ENCODE peak calls at places on chromosome 12, in six cellular contexts. One of them, this sample, is unnamed.
A peak's percentile ranks its signal among the peaks of the same experiment; 100 is the strongest.

GRCh38 chr12:3520168-3520567 is 29.2 kb downstream of the PRMT8 start:
- DNase-seq in NCI-H146: peak; percentile 83
- DNase-seq in immature natural killer cell: no peak
- DNase-seq in activated naive CD8-positive, alpha-beta T cell treated with anti-CD3 and anti-CD28 coated beads, Interleukin-2, amount 50 U/mL, for 24 hours: no peak
- DNase-seq in GM06990: no peak
- DNase-seq in upper lobe of right lung: no peak
- DNase-seq in this sample: no peak

GRCh38 chr12:131608740-131609665 is 101.9 kb upstream of the SFSWAP start:
- DNase-seq in GM06990: peak; percentile 64
- DNase-seq in activated naive CD8-positive, alpha-beta T cell treated with anti-CD3 and anti-CD28 coated beads, Interleukin-2, amount 50 U/mL, for 24 hours: peak; percentile 75
- DNase-seq in NCI-H146: peak; percentile 32
- DNase-seq in immature natural killer cell: peak; percentile 68
- DNase-seq in upper lobe of right lung: peak; percentile 85
- DNase-seq in this sample: no peak

GRCh38 chr12:50222275-50222783 is 55.2 kb upstream of the CERS5 start:
- DNase-seq in NCI-H146: peak; percentile 88
- DNase-seq in upper lobe of right lung: no peak
- DNase-seq in immature natural killer cell: peak; percentile 19
- DNase-seq in activated naive CD8-positive, alpha-beta T cell treated with anti-CD3 and anti-CD28 coated beads, Interleukin-2, amount 50 U/mL, for 24 hours: peak; percentile 29
- DNase-seq in GM06990: peak; percentile 39
- DNase-seq in this sample: peak; percentile 74

GRCh38 chr12:54277823-54278276 is 2.1 kb downstream of the CBX5 start:
- DNase-seq in immature natural killer cell: no peak
- DNase-seq in NCI-H146: no peak
- DNase-seq in activated naive CD8-positive, alpha-beta T cell treated with anti-CD3 and anti-CD28 coated beads, Interleukin-2, amount 50 U/mL, for 24 hours: no peak
- DNase-seq in upper lobe of right lung: no peak
- DNase-seq in GM06990: no peak
- DNase-seq in this sample: peak; percentile 39

GRCh38 chr12:4643747-4644146 is 5.1 kb downstream of the AKAP3 start:
- DNase-seq in activated naive CD8-positive, alpha-beta T cell treated with anti-CD3 and anti-CD28 coated beads, Interleukin-2, amount 50 U/mL, for 24 hours: no peak
- DNase-seq in NCI-H146: no peak
- DNase-seq in immature natural killer cell: no peak
- DNase-seq in upper lobe of right lung: no peak
- DNase-seq in GM06990: peak; percentile 16
- DNase-seq in this sample: no peak

GRCh38 chr12:4282103-4282891 is 8.7 kb downstream of the CCND2 start:
- DNase-seq in activated naive CD8-positive, alpha-beta T cell treated with anti-CD3 and anti-CD28 coated beads, Interleukin-2, amount 50 U/mL, for 24 hours: no peak
- DNase-seq in immature natural killer cell: no peak
- DNase-seq in GM06990: no peak
- DNase-seq in NCI-H146: no peak
- DNase-seq in upper lobe of right lung: peak; percentile 48
- DNase-seq in this sample: no peak

GRCh38 chr12:32515137-32515860 is 115.9 kb downstream of the FGD4 start:
- DNase-seq in upper lobe of right lung: no peak
- DNase-seq in activated naive CD8-positive, alpha-beta T cell treated with anti-CD3 and anti-CD28 coated beads, Interleukin-2, amount 50 U/mL, for 24 hours: no peak
- DNase-seq in immature natural killer cell: no peak
- DNase-seq in GM06990: no peak
- DNase-seq in NCI-H146: no peak
- DNase-seq in this sample: no peak

GRCh38 chr12:57803317-57803893 is 15.1 kb downstream of the AVIL start:
- DNase-seq in upper lobe of right lung: peak; percentile 72
- DNase-seq in GM06990: no peak
- DNase-seq in activated naive CD8-positive, alpha-beta T cell treated with anti-CD3 and anti-CD28 coated beads, Interleukin-2, amount 50 U/mL, for 24 hours: peak; percentile 42
- DNase-seq in NCI-H146: peak; percentile 29
- DNase-seq in immature natural killer cell: no peak
- DNase-seq in this sample: peak; percentile 9

GRCh38 chr12:28413455-28414109 is 223.3 kb downstream of the CCDC91 start:
- DNase-seq in NCI-H146: no peak
- DNase-seq in immature natural killer cell: no peak
- DNase-seq in GM06990: no peak
- DNase-seq in upper lobe of right lung: no peak
- DNase-seq in activated naive CD8-positive, alpha-beta T cell treated with anti-CD3 and anti-CD28 coated beads, Interleukin-2, amount 50 U/mL, for 24 hours: no peak
- DNase-seq in this sample: no peak

GRCh38 chr12:46160981-46161690 is 107.7 kb downstream of the SLC38A1 start:
- DNase-seq in NCI-H146: no peak
- DNase-seq in GM06990: no peak
- DNase-seq in immature natural killer cell: no peak
- DNase-seq in activated naive CD8-positive, alpha-beta T cell treated with anti-CD3 and anti-CD28 coated beads, Interleukin-2, amount 50 U/mL, for 24 hours: no peak
- DNase-seq in upper lobe of right lung: no peak
- DNase-seq in this sample: no peak

GRCh38 chr12:121139301-121139700 is 6.6 kb downstream of the P2RX7 start:
- DNase-seq in activated naive CD8-positive, alpha-beta T cell treated with anti-CD3 and anti-CD28 coated beads, Interleukin-2, amount 50 U/mL, for 24 hours: no peak
- DNase-seq in GM06990: no peak
- DNase-seq in upper lobe of right lung: no peak
- DNase-seq in immature natural killer cell: no peak
- DNase-seq in NCI-H146: peak; percentile 27
- DNase-seq in this sample: no peak

GRCh38 chr12:50734409-50735263 is 29.3 kb upstream of the ATF1 start:
- DNase-seq in NCI-H146: peak; percentile 25
- DNase-seq in immature natural killer cell: no peak
- DNase-seq in upper lobe of right lung: no peak
- DNase-seq in activated naive CD8-positive, alpha-beta T cell treated with anti-CD3 and anti-CD28 coated beads, Interleukin-2, amount 50 U/mL, for 24 hours: peak; percentile 17
- DNase-seq in GM06990: no peak
- DNase-seq in this sample: no peak

GRCh38 chr12:49059385-49060232 is 985 bp downstream of the KMT2D start:
- DNase-seq in immature natural killer cell: peak; percentile 22
- DNase-seq in activated naive CD8-positive, alpha-beta T cell treated with anti-CD3 and anti-CD28 coated beads, Interleukin-2, amount 50 U/mL, for 24 hours: peak; percentile 29
- DNase-seq in NCI-H146: peak; percentile 63
- DNase-seq in GM06990: peak; percentile 54
- DNase-seq in upper lobe of right lung: no peak
- DNase-seq in this sample: no peak

GRCh38 chr12:84704851-84705250 is 207.7 kb downstream of the SLC6A15 start:
- DNase-seq in immature natural killer cell: no peak
- DNase-seq in upper lobe of right lung: no peak
- DNase-seq in NCI-H146: no peak
- DNase-seq in GM06990: no peak
- DNase-seq in activated naive CD8-positive, alpha-beta T cell treated with anti-CD3 and anti-CD28 coated beads, Interleukin-2, amount 50 U/mL, for 24 hours: no peak
- DNase-seq in this sample: no peak

GRCh38 chr12:42104087-42104486 is 40.6 kb downstream of the GXYLT1 start:
- DNase-seq in activated naive CD8-positive, alpha-beta T cell treated with anti-CD3 and anti-CD28 coated beads, Interleukin-2, amount 50 U/mL, for 24 hours: no peak
- DNase-seq in upper lobe of right lung: no peak
- DNase-seq in immature natural killer cell: no peak
- DNase-seq in GM06990: no peak
- DNase-seq in NCI-H146: no peak
- DNase-seq in this sample: no peak

GRCh38 chr12:52279683-52280318 is 5.4 kb downstream of the KRT86 start:
- DNase-seq in NCI-H146: no peak
- DNase-seq in GM06990: no peak
- DNase-seq in immature natural killer cell: no peak
- DNase-seq in activated naive CD8-positive, alpha-beta T cell treated with anti-CD3 and anti-CD28 coated beads, Interleukin-2, amount 50 U/mL, for 24 hours: no peak
- DNase-seq in upper lobe of right lung: no peak
- DNase-seq in this sample: peak; percentile 73

GRCh38 chr12:62006076-62006732 is 254.0 kb upstream of the USP15 start:
- DNase-seq in GM06990: no peak
- DNase-seq in upper lobe of right lung: no peak
- DNase-seq in NCI-H146: peak; percentile 3
- DNase-seq in immature natural killer cell: no peak
- DNase-seq in activated naive CD8-positive, alpha-beta T cell treated with anti-CD3 and anti-CD28 coated beads, Interleukin-2, amount 50 U/mL, for 24 hours: peak; percentile 3
- DNase-seq in this sample: peak; percentile 8

GRCh38 chr12:89506050-89506449 is 18.5 kb downstream of the GALNT4 start:
- DNase-seq in upper lobe of right lung: no peak
- DNase-seq in GM06990: no peak
- DNase-seq in activated naive CD8-positive, alpha-beta T cell treated with anti-CD3 and anti-CD28 coated beads, Interleukin-2, amount 50 U/mL, for 24 hours: no peak
- DNase-seq in immature natural killer cell: no peak
- DNase-seq in NCI-H146: no peak
- DNase-seq in this sample: no peak

GRCh38 chr12:61821381-61821780 is 438.8 kb upstream of the USP15 start:
- DNase-seq in immature natural killer cell: no peak
- DNase-seq in GM06990: no peak
- DNase-seq in upper lobe of right lung: no peak
- DNase-seq in NCI-H146: no peak
- DNase-seq in activated naive CD8-positive, alpha-beta T cell treated with anti-CD3 and anti-CD28 coated beads, Interleukin-2, amount 50 U/mL, for 24 hours: no peak
- DNase-seq in this sample: no peak

GRCh38 chr12:121246893-121247557 is 37.1 kb downstream of the P2RX4 start:
- DNase-seq in NCI-H146: no peak
- DNase-seq in immature natural killer cell: no peak
- DNase-seq in upper lobe of right lung: no peak
- DNase-seq in activated naive CD8-positive, alpha-beta T cell treated with anti-CD3 and anti-CD28 coated beads, Interleukin-2, amount 50 U/mL, for 24 hours: no peak
- DNase-seq in GM06990: no peak
- DNase-seq in this sample: no peak

GRCh38 chr12:107349008-107349747 is 255.8 kb upstream of the CRY1 start:
- DNase-seq in NCI-H146: peak; percentile 41
- DNase-seq in upper lobe of right lung: no peak
- DNase-seq in activated naive CD8-positive, alpha-beta T cell treated with anti-CD3 and anti-CD28 coated beads, Interleukin-2, amount 50 U/mL, for 24 hours: no peak
- DNase-seq in GM06990: no peak
- DNase-seq in immature natural killer cell: no peak
- DNase-seq in this sample: peak; percentile 96

GRCh38 chr12:118436986-118437385 is 60.6 kb downstream of the SUDS3 start:
- DNase-seq in activated naive CD8-positive, alpha-beta T cell treated with anti-CD3 and anti-CD28 coated beads, Interleukin-2, amount 50 U/mL, for 24 hours: no peak
- DNase-seq in NCI-H146: no peak
- DNase-seq in upper lobe of right lung: no peak
- DNase-seq in GM06990: no peak
- DNase-seq in immature natural killer cell: no peak
- DNase-seq in this sample: no peak

GRCh38 chr12:4826909-4827308 is 82.8 kb upstream of the KCNA1 start:
- DNase-seq in NCI-H146: no peak
- DNase-seq in GM06990: no peak
- DNase-seq in activated naive CD8-positive, alpha-beta T cell treated with anti-CD3 and anti-CD28 coated beads, Interleukin-2, amount 50 U/mL, for 24 hours: no peak
- DNase-seq in upper lobe of right lung: no peak
- DNase-seq in immature natural killer cell: no peak
- DNase-seq in this sample: no peak

GRCh38 chr12:51593539-51593938 is 2.5 kb downstream of the SCN8A start:
- DNase-seq in immature natural killer cell: no peak
- DNase-seq in activated naive CD8-positive, alpha-beta T cell treated with anti-CD3 and anti-CD28 coated beads, Interleukin-2, amount 50 U/mL, for 24 hours: peak; percentile 19
- DNase-seq in GM06990: no peak
- DNase-seq in NCI-H146: no peak
- DNase-seq in upper lobe of right lung: no peak
- DNase-seq in this sample: no peak

GRCh38 chr12:46373303-46374182 is 970 bp upstream of the SLC38A2 start:
- DNase-seq in immature natural killer cell: peak; percentile 43
- DNase-seq in GM06990: peak; percentile 42
- DNase-seq in activated naive CD8-positive, alpha-beta T cell treated with anti-CD3 and anti-CD28 coated beads, Interleukin-2, amount 50 U/mL, for 24 hours: peak; percentile 52
- DNase-seq in NCI-H146: peak; percentile 63
- DNase-seq in upper lobe of right lung: peak; percentile 75
- DNase-seq in this sample: no peak

GRCh38 chr12:119075918-119076317 is 94.6 kb downstream of the SRRM4 start:
- DNase-seq in activated naive CD8-positive, alpha-beta T cell treated with anti-CD3 and anti-CD28 coated beads, Interleukin-2, amount 50 U/mL, for 24 hours: no peak
- DNase-seq in NCI-H146: no peak
- DNase-seq in upper lobe of right lung: no peak
- DNase-seq in immature natural killer cell: no peak
- DNase-seq in GM06990: no peak
- DNase-seq in this sample: no peak

GRCh38 chr12:6548556-6549378 is 7.1 kb downstream of the IFFO1 start:
- DNase-seq in activated naive CD8-positive, alpha-beta T cell treated with anti-CD3 and anti-CD28 coated beads, Interleukin-2, amount 50 U/mL, for 24 hours: no peak
- DNase-seq in upper lobe of right lung: no peak
- DNase-seq in immature natural killer cell: no peak
- DNase-seq in GM06990: no peak
- DNase-seq in NCI-H146: no peak
- DNase-seq in this sample: no peak

GRCh38 chr12:127381043-127381668 is 885.8 kb upstream of the TMEM132C start:
- DNase-seq in immature natural killer cell: no peak
- DNase-seq in activated naive CD8-positive, alpha-beta T cell treated with anti-CD3 and anti-CD28 coated beads, Interleukin-2, amount 50 U/mL, for 24 hours: peak; percentile 43
- DNase-seq in GM06990: peak; percentile 27
- DNase-seq in NCI-H146: peak; percentile 32
- DNase-seq in upper lobe of right lung: peak; percentile 67
- DNase-seq in this sample: no peak

GRCh38 chr12:54033106-54033979 is 493 bp downstream of the HOXC5 start:
- DNase-seq in NCI-H146: no peak
- DNase-seq in GM06990: no peak
- DNase-seq in immature natural killer cell: no peak
- DNase-seq in activated naive CD8-positive, alpha-beta T cell treated with anti-CD3 and anti-CD28 coated beads, Interleukin-2, amount 50 U/mL, for 24 hours: no peak
- DNase-seq in upper lobe of right lung: peak; percentile 60
- DNase-seq in this sample: no peak

GRCh38 chr12:43104524-43104923 is 447.5 kb downstream of the ADAMTS20 start:
- DNase-seq in upper lobe of right lung: no peak
- DNase-seq in GM06990: no peak
- DNase-seq in immature natural killer cell: no peak
- DNase-seq in NCI-H146: peak; percentile 28
- DNase-seq in activated naive CD8-positive, alpha-beta T cell treated with anti-CD3 and anti-CD28 coated beads, Interleukin-2, amount 50 U/mL, for 24 hours: no peak
- DNase-seq in this sample: no peak

GRCh38 chr12:26100966-26101744 is 23.7 kb downstream of the BHLHE41 start:
- DNase-seq in GM06990: no peak
- DNase-seq in immature natural killer cell: no peak
- DNase-seq in upper lobe of right lung: no peak
- DNase-seq in NCI-H146: peak; percentile 8
- DNase-seq in activated naive CD8-positive, alpha-beta T cell treated with anti-CD3 and anti-CD28 coated beads, Interleukin-2, amount 50 U/mL, for 24 hours: no peak
- DNase-seq in this sample: no peak

GRCh38 chr12:3244219-3244750 is 167.1 kb downstream of the TSPAN9 start:
- DNase-seq in activated naive CD8-positive, alpha-beta T cell treated with anti-CD3 and anti-CD28 coated beads, Interleukin-2, amount 50 U/mL, for 24 hours: no peak
- DNase-seq in GM06990: no peak
- DNase-seq in NCI-H146: no peak
- DNase-seq in immature natural killer cell: no peak
- DNase-seq in upper lobe of right lung: no peak
- DNase-seq in this sample: no peak

GRCh38 chr12:12333980-12334709 is 15.9 kb downstream of the MANSC1 start:
- DNase-seq in upper lobe of right lung: peak; percentile 80
- DNase-seq in immature natural killer cell: peak; percentile 59
- DNase-seq in activated naive CD8-positive, alpha-beta T cell treated with anti-CD3 and anti-CD28 coated beads, Interleukin-2, amount 50 U/mL, for 24 hours: peak; percentile 72
- DNase-seq in GM06990: peak; percentile 46
- DNase-seq in NCI-H146: peak; percentile 79
- DNase-seq in this sample: peak; percentile 48

This sample was measured in RCC 7860.